ENCODE peak calls at places on chromosomes 3 and 15, in six cellular contexts. H is HL-60; M is activated CD8-positive, alpha-beta memory T cell treated with anti-CD3 and anti-CD28 coated beads, Interleukin-2, amount 50 U/mL, for 48 hours; X is NCI-H82; N is activated T-helper 1 cell treated with anti-CD3 and anti-CD28 coated beads, Interleukin-2, amount 50 U/mL, for 16 hours; L is cardiac muscle cell. V is an unnamed sample.

GRCh38 chr15:73053398-73053723 is 1.1 kb downstream of the NEO1 start:
- DNase-seq in H (no peak), M (no peak), X (no peak), N (no peak), L (no peak), V (no peak)

GRCh38 chr3:79367066-79367465 is 400.7 kb downstream of the ROBO1 start:
- DNase-seq in H (no peak), M (no peak), X (no peak), N (no peak), L (no peak), V (no peak)

GRCh38 chr3:122021811-122022401 is at the start of gene ILDR1:
- DNase-seq in H (no peak), M (no peak), X (no peak), N (no peak), L (peak), V (no peak)

GRCh38 chr15:40242671-40243070 is 3.8 kb downstream of the PAK6 start:
- DNase-seq in H (no peak), M (peak), X (no peak), N (no peak), L (no peak), V (no peak)

GRCh38 chr15:31440754-31441298 is 114.2 kb downstream of the KLF13 start:
- DNase-seq in H (no peak), M (peak), X (no peak), N (no peak), L (peak), V (no peak)

GRCh38 chr15:45157974-45158373 is 28.2 kb downstream of the DUOX1 start:
- DNase-seq in H (no peak), M (no peak), X (no peak), N (no peak), L (no peak), V (no peak)

GRCh38 chr15:69038508-69038907 is 24.0 kb downstream of the NOX5 start:
- DNase-seq in H (no peak), M (no peak), X (no peak), N (no peak), L (no peak), V (no peak)

GRCh38 chr3:107904536-107905066 is 186.2 kb downstream of the CD47 start:
- DNase-seq in H (no peak), M (no peak), X (no peak), N (no peak), L (no peak), V (no peak)

GRCh38 chr3:141539441-141540187 is 52.8 kb downstream of the RASA2 start:
- DNase-seq in H (no peak), M (no peak), X (peak), N (no peak), L (no peak), V (no peak)

GRCh38 chr3:116350119-116350733 is 95.1 kb downstream of the LSAMP start:
- DNase-seq in H (no peak), M (no peak), X (no peak), N (no peak), L (no peak), V (no peak)

GRCh38 chr3:1017879-1018278 is 74.9 kb upstream of the CNTN6 start:
- DNase-seq in H (no peak), M (no peak), X (no peak), N (no peak), L (no peak), V (no peak)

GRCh38 chr15:66126057-66126855 is 127.3 kb downstream of the MEGF11 start:
- DNase-seq in H (no peak), M (no peak), X (peak), N (no peak), L (no peak), V (no peak)

GRCh38 chr15:67241132-67241855 is 13.2 kb downstream of the AAGAB start:
- DNase-seq in H (no peak), M (no peak), X (no peak), N (no peak), L (no peak), V (no peak)

GRCh38 chr15:39594056-39594763 is 13.3 kb downstream of the THBS1 start:
- DNase-seq in H (no peak), M (no peak), X (no peak), N (no peak), L (no peak), V (no peak)

GRCh38 chr3:13045904-13046568 is 27.2 kb downstream of the IQSEC1 start:
- DNase-seq in H (peak), M (no peak), X (peak), N (no peak), L (no peak), V (no peak)

V was measured in central memory CD8-positive, alpha-beta T cell.